ENCODE peak calls at places on chromosomes 7 and 10, in seven cellular contexts. G is left ventricle myocardium inferior; X is lower lobe of right lung; K is tibial nerve; F is naive thymus-derived CD4-positive, alpha-beta T cell; S is tibial artery; J is upper lobe of right lung. B is an unnamed sample.

GRCh38 chr10:3813986-3814831 is 29.2 kb upstream of the KLF6 start:
- DNase-seq in S (peak; percentile 10), G (no peak), K (no peak), J (no peak), X (no peak), F (no peak), B (no peak)

GRCh38 chr7:21508538-21508937 is 34.3 kb upstream of the DNAH11 start:
- DNase-seq in S (no peak), F (no peak), X (no peak), J (no peak), K (no peak), G (no peak), B (no peak)

GRCh38 chr10:110507303-110507702 is 9.6 kb downstream of the DUSP5 start:
- DNase-seq in K (no peak), G (no peak), S (no peak), J (no peak), F (no peak), X (no peak), B (no peak)

GRCh38 chr10:6052247-6053221 is 9.6 kb downstream of the IL2RA start:
- DNase-seq in G (no peak), K (no peak), J (no peak), X (no peak), F (no peak), S (peak; percentile 46), B (no peak)

GRCh38 chr10:127433951-127434350 is 115.2 kb upstream of the NPS start:
- DNase-seq in S (no peak), K (no peak), G (no peak), F (no peak), X (no peak), J (no peak), B (no peak)

GRCh38 chr10:98240524-98240923 is 27.5 kb downstream of the LOXL4 start:
- DNase-seq in J (no peak), S (no peak), K (no peak), F (no peak), X (no peak), G (no peak), B (no peak)

GRCh38 chr10:11594589-11595394 is 16.7 kb downstream of the USP6NL start:
- DNase-seq in K (no peak), J (no peak), F (no peak), S (no peak), X (no peak), G (no peak), B (no peak)

GRCh38 chr7:103547451-103548284 is 101.7 kb upstream of the SLC26A5 start:
- DNase-seq in K (no peak), S (no peak), G (no peak), F (no peak), J (no peak), X (no peak), B (no peak)

GRCh38 chr7:69892790-69893189 is 294.5 kb downstream of the AUTS2 start:
- DNase-seq in F (no peak), K (no peak), X (no peak), J (no peak), G (no peak), S (no peak), B (no peak)

GRCh38 chr10:62561151-62561550 is 187.0 kb downstream of the ZNF365 start:
- DNase-seq in S (no peak), F (no peak), K (no peak), J (no peak), G (no peak), X (no peak), B (no peak)

GRCh38 chr7:116593359-116594075 is 68.7 kb downstream of the CAV1 start:
- DNase-seq in S (no peak), X (no peak), K (no peak), F (no peak), G (no peak), J (no peak), B (no peak)

GRCh38 chr7:90053094-90053493 is 101.2 kb upstream of the STEAP1 start:
- DNase-seq in F (no peak), J (no peak), X (no peak), K (no peak), S (no peak), G (no peak), B (no peak)

GRCh38 chr10:132991706-132992432 is 49.5 kb upstream of the CFAP46 start:
- DNase-seq in S (no peak), K (no peak), J (no peak), F (no peak), G (peak; percentile 3), X (peak; percentile 33), B (no peak)

GRCh38 chr7:157708896-157709295 is 372.1 kb downstream of the DNAJB6 start:
- DNase-seq in S (peak; percentile 42), J (peak; percentile 48), K (no peak), X (peak; percentile 37), F (no peak), G (no peak), B (no peak)

GRCh38 chr7:12749746-12750145 is 62.3 kb downstream of the ARL4A start:
- DNase-seq in J (no peak), S (no peak), K (no peak), G (no peak), X (no peak), F (no peak), B (no peak)

GRCh38 chr7:84631913-84632312 is 437.3 kb upstream of the SEMA3A start:
- DNase-seq in J (no peak), G (no peak), S (no peak), F (no peak), X (no peak), K (no peak), B (no peak)

GRCh38 chr7:95472521-95473160 is 13.1 kb upstream of the ASB4 start:
- DNase-seq in F (no peak), S (no peak), G (no peak), X (no peak), K (peak; percentile 14), J (no peak), B (no peak)

GRCh38 chr7:157818701-157819516 is 482.1 kb downstream of the DNAJB6 start:
- DNase-seq in K (no peak), S (no peak), J (peak; percentile 56), G (no peak), F (no peak), X (peak; percentile 16), B (no peak)

GRCh38 chr7:51325937-51326336 is 9.3 kb upstream of the COBL start:
- DNase-seq in J (no peak), X (no peak), K (no peak), S (no peak), G (no peak), F (no peak), B (no peak)

GRCh38 chr10:36209480-36209879 is 567.4 kb upstream of the FZD8 start:
- DNase-seq in S (no peak), K (no peak), X (no peak), F (no peak), G (no peak), J (no peak), B (no peak)

DNA sequence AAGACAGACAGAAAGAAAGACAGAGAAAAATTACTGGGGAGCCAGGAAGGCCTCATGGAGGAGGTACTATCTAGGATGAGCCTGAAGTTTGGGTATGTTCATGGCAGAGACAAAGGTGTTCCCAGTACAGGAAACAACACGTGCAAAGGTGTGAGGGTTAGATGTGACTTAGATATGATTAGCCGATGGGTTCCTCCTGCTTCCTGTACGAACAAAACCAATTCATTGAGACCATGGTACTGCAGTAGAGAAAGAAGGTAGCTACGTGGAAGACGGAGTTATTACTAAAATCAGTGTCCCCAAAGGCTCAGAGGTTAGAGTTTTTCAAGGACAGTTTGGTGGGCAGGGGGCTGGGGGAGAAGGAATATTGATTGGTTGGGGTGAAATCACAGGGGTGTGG is 55.2 kb upstream of the CHST3 start:
- DNase-seq in F (no peak), S (peak; percentile 20), X (no peak), K (no peak), G (no peak), J (no peak), B (no peak)
- H3K27ac ChIP-seq in F (no peak overlapping the region), S (no peak overlapping the region), X (no peak overlapping the region), K (no peak overlapping the region), G (no peak overlapping the region), J (no peak overlapping the region), B (no peak overlapping the region)

GRCh38 chr10:86959737-86960002 is 1.3 kb downstream of the SNCG start:
- DNase-seq in J (no peak), F (no peak), X (no peak), G (no peak), K (no peak), S (no peak), B (no peak)

GRCh38 chr10:86960003-86960862 is 1.8 kb downstream of the SNCG start:
- DNase-seq in J (no peak), K (no peak), S (peak; percentile 84), F (peak; percentile 42), X (peak; percentile 60), G (peak; percentile 39), B (no peak)

GRCh38 chr10:86957471-86958108 is at the start of gene MMRN2:
- DNase-seq in G (no peak), K (no peak), S (peak; percentile 77), F (no peak), J (peak; percentile 57), X (no peak), B (no peak)

GRCh38 chr10:86958109-86958830 is at the start of gene SNCG:
- DNase-seq in K (no peak), S (peak; percentile 89), X (no peak), G (no peak), F (no peak), J (peak; percentile 64), B (no peak)

DNA sequence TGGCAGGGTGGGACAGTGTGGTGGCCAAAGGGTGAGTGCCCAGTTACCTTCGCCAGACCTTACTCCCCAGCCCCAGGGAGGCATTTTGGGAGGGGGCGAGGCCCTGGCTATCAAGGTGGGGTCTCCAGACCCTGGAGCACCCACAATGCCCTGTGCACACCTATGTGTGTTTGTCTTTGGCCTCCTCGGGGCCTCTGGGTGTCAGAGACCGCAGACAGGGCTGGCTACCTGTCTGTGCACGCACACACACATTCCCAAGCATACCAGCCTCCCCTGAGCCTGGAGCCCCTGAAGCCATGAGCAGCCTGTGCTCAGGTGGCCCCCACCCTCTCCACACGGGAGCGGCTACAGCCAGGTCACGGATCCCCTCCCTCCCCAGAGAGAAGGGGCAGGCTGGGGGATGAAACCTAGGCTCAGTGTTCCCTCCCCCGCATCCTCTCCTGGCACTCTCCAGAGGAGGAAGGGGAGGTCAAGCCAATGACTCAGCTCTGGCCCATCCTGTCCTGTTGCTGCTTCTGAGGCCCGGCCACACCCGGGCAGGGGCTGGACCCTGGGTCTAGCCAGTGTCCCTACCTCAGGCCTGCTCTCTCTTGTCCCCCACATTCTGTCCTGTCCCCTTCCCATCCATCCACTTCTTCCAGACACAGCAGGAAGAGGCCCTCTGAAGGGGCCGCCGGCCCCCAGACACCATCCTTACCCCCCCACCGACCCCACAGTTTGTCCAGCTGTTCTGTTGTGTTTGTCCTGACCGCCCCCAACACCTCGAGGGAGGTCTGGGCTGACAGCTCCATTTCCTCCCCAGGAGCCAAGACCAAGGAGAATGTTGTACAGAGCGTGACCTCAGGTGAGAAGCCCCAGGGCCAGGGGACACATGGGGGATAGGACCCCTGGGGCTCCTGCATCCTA is 685 bp downstream of the SNCG start:
- DNase-seq in K (no peak), G (peak; percentile 62), S (peak; percentile 88), F (no peak), X (no peak), J (no peak), B (no peak)
- H3K4me1 ChIP-seq in K (peaks cover 51% of the 10 kb centered on the region), G (peaks cover 69% of the 10 kb centered on the region), S (peaks cover 78% of the 10 kb centered on the region), F (no peaks in the 10 kb centered on the region), X (peaks cover 48% of the 10 kb centered on the region), J (peaks cover 21% of the 10 kb centered on the region), B (peaks cover 60% of the 10 kb centered on the region)

GRCh38 chr7:100896743-100897051 is 1.0 kb upstream of the ACHE start:
- DNase-seq in G (no peak), F (no peak), K (no peak), X (no peak), J (no peak), S (no peak), B (no peak)
- H3K27me3 ChIP-seq in G (peaks cover 94% of the 10 kb centered on the region), F (peaks cover 8% of the 10 kb centered on the region), K (peaks cover 2% of the 10 kb centered on the region), X (peaks cover 61% of the 10 kb centered on the region), J (peaks cover 28% of the 10 kb centered on the region), S (no peaks in the 10 kb centered on the region), B (peaks cover 26% of the 10 kb centered on the region)

GRCh38 chr7:2014391-2015241 is 218.1 kb downstream of the MAD1L1 start:
- DNase-seq in F (no peak), G (peak; percentile 12), S (peak; percentile 56), J (peak; percentile 58), K (no peak), X (peak; percentile 45), B (no peak)
- H3K27ac ChIP-seq in F (no peak overlapping the region), G (no peak overlapping the region), S (no peak overlapping the region), J (no peak overlapping the region), K (no peak overlapping the region), X (no peak overlapping the region), B (no peak overlapping the region)

B was measured in right atrium auricular region.